ENCODE peak calls at places on chromosomes 16 and 17, in nine cellular contexts. V is adrenal gland; W is AG04450; P is ascending aorta; I is stomach; C is CD4-positive, CD25-positive, alpha-beta regulatory T cell; T is cardiac fibroblast; R is lower lobe of right lung; A is HL-60. Z is an unnamed sample.

GRCh38 chr16:2949705-2950399 is 14.2 kb upstream of the KREMEN2 start:
- DNase-seq in I (no peak), R (no peak), V (no peak), T (no peak), P (no peak), A (no peak), C (no peak), W (no peak), Z (no peak)

GRCh38 chr17:72177738-72178137 is 56.9 kb downstream of the SOX9 start:
- DNase-seq in P (no peak), T (no peak), W (no peak), R (no peak), I (no peak), A (no peak), V (no peak), C (no peak), Z (no peak)

GRCh38 chr16:9437115-9437514 is 345.7 kb downstream of the HAPSTR1 start:
- DNase-seq in V (no peak), C (no peak), I (no peak), P (no peak), T (no peak), W (no peak), A (no peak), R (no peak), Z (no peak)

GRCh38 chr16:12539185-12539929 is 264.3 kb downstream of the CPPED1 start:
- DNase-seq in P (no peak), C (peak; percentile 92), T (peak; percentile 37), W (no peak), V (no peak), I (no peak), R (no peak), A (no peak), Z (peak; percentile 68)

GRCh38 chr17:63702223-63702577 is 2.3 kb upstream of the LIMD2 start:
- DNase-seq in A (peak; percentile 87), R (peak; percentile 59), C (peak; percentile 89), P (no peak), V (no peak), I (peak; percentile 32), T (no peak), W (no peak), Z (no peak)

GRCh38 chr16:84065536-84066132 is 23.0 kb upstream of the SLC38A8 start:
- DNase-seq in R (no peak), C (peak; percentile 46), A (peak; percentile 55), T (peak; percentile 74), P (no peak), W (peak; percentile 18), I (peak; percentile 53), V (peak; percentile 79), Z (no peak)

GRCh38 chr17:54982399-54982798 is 13.8 kb downstream of the STXBP4 start:
- DNase-seq in P (no peak), V (no peak), W (no peak), T (peak; percentile 91), A (no peak), C (no peak), I (no peak), R (no peak), Z (no peak)

GRCh38 chr17:45147102-45147580 is 1.1 kb upstream of the HEXIM1 start:
- DNase-seq in V (no peak), W (no peak), T (peak; percentile 75), P (no peak), R (peak; percentile 67), A (peak; percentile 75), I (peak; percentile 66), C (peak; percentile 85), Z (no peak)

GRCh38 chr16:85475691-85476300 is 137.3 kb upstream of the GSE1 start:
- DNase-seq in R (no peak), V (no peak), P (no peak), T (no peak), C (no peak), W (no peak), I (no peak), A (no peak), Z (no peak)

GRCh38 chr17:49522329-49522890 is 27.3 kb downstream of the NGFR start:
- DNase-seq in W (no peak), T (no peak), C (no peak), I (no peak), R (no peak), P (no peak), V (peak; percentile 13), A (no peak), Z (no peak)

GRCh38 chr16:69381231-69381630 is 4.6 kb downstream of the TERF2 start:
- DNase-seq in V (no peak), C (no peak), I (no peak), R (no peak), W (no peak), A (no peak), P (no peak), T (peak; percentile 36), Z (no peak)

GRCh38 chr16:3282103-3282746 is 1.1 kb upstream of the ZNF263 start:
- DNase-seq in I (no peak), C (no peak), T (no peak), P (no peak), R (no peak), V (no peak), A (peak; percentile 47), W (no peak), Z (no peak)

GRCh38 chr16:50394215-50394802 is 25.5 kb upstream of the BRD7 start:
- DNase-seq in I (no peak), T (no peak), A (no peak), R (no peak), P (no peak), V (no peak), W (no peak), C (no peak), Z (no peak)

DNA sequence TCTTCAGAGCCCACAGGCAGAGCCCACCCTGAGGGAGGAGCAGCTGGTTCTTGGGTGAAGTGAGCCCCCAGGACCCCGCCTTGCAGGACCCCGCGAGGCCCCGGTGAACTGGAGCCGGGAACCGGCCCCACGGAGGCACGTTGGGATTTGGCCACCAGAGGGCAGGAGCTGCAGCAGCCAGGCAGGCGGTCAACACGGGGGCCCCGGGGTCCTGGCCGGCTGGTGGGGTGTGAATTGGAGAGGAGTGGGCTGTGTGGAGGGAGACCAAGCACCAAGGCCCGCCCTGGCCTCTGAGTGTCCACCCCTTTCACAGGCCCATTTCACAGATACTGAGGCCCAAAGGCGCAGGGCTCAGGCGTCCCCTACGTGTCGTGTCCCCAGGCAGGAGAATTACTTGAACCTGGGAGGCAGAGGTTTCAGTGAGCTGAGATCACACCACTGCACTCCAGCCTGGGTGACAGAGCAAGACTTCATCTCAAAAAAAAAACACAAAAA is 2.2 kb downstream of the DPEP1 start:
- DNase-seq in W (no peak), I (peak; percentile 47), P (no peak), T (no peak), R (no peak), C (no peak), A (no peak), V (peak; percentile 44), Z (no peak)
- H3K4me3 ChIP-seq in W (no peak overlapping the region), I (no peak overlapping the region), P (no peak overlapping the region), T (no peak overlapping the region), R (no peak overlapping the region), C (no peak overlapping the region), A (no peak overlapping the region), V (no peak overlapping the region), Z (no peak overlapping the region)

DNA sequence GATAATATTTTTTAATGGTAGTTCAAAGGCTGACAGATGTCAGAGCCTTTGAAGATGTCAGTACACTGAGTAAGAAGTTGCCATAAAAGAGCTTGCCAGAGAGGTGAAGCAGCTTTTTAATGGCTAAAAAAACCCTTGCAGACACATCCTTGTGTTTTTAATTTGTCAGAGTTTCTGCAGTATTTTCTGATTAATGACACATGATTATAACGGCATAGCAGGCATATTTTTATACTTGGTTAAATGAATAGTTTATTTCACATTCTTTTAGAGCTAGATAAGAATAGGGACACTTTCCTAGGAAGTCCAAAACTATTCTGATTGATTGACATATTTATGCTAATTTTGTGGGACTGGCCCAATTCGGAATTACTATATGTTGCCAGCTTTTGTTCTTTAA is 305.7 kb downstream of the CEP112 start:
- DNase-seq in P (no peak), I (no peak), V (no peak), C (no peak), T (no peak), A (no peak), R (no peak), W (no peak), Z (no peak)
- H3K4me3 ChIP-seq in P (no peak overlapping the region), I (no peak overlapping the region), V (no peak overlapping the region), C (no peak overlapping the region), T (no peak overlapping the region), A (no peak overlapping the region), R (no peak overlapping the region), W (no peak overlapping the region), Z (no peak overlapping the region)

GRCh38 chr17:3715296-3715695 is 8.4 kb upstream of the HASPIN start:
- DNase-seq in W (no peak), C (no peak), T (no peak), P (no peak), V (no peak), I (no peak), R (no peak), A (no peak), Z (no peak)

GRCh38 chr17:3704931-3705717 is 9.2 kb upstream of the P2RX5 start:
- DNase-seq in C (no peak), I (no peak), P (no peak), T (no peak), V (no peak), W (no peak), A (no peak), R (no peak), Z (no peak)

GRCh38 chr17:3712811-3713463 is 10.8 kb upstream of the HASPIN start:
- DNase-seq in P (no peak), W (no peak), A (no peak), V (no peak), C (peak; percentile 44), R (no peak), T (no peak), I (no peak), Z (no peak)

GRCh38 chr17:3710951-3711383 is 12.7 kb upstream of the HASPIN start:
- DNase-seq in V (no peak), I (no peak), A (no peak), R (no peak), C (peak; percentile 96), W (no peak), P (no peak), T (peak; percentile 82), Z (peak; percentile 88)
- H3K4me3 ChIP-seq in V (no peak overlapping the region), I (no peak overlapping the region), A (no peak overlapping the region), R (no peak overlapping the region), C (peak overlapping the region; percentile 53), W (no peak overlapping the region), P (no peak overlapping the region), T (no peak overlapping the region), Z (no peak overlapping the region)

DNA sequence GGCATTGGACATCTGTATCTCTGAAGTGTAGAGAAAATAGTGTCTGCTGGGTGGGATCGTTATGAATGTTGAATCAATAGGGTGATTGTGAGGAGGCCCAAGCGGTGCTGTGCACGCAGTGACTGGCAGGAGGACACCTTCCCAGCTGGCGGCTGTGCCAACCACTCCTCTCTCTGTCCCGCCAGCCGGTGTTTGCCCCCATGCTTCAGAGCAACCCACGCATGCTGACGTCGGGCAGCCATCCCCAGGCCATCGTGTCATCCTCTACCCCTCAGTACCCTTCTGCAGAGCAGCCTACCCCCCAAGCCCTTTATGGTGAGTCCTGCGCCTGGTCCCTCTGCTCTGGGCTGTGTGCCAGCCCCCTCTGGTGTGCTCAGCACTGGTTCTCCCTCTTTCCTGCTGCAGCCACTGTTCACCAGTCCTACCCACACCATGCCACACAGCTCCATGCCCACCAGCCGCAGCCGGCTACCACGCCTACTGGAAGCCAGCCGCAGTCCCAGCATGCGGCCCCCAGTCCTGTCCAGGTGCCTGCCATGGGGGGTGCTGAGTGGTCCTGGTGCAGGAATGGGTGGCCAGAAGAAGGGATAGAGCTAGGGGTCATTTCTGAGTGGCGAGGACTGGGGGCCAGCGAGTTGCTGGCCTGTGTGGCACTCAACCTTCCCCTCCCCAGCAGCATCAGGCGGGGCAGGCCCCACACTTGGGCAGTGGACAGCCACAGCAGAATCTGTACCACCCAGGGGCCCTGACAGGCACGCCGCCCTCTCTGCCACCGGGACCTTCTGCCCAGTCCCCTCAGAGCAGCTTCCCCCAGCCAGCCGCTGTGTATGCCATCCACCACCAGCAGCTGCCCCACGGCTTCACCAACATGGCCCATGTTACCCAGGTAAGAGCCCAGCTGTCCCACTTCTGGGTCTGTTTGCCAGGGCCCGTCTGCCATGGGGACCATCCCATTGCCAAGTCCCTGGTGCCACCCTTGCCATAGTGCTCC is 11.0 kb downstream of the TUFM start:
- DNase-seq in W (no peak), I (no peak), P (no peak), R (no peak), T (no peak), V (no peak), A (no peak), C (no peak), Z (no peak)
- H3K4me3 ChIP-seq in W (no peak overlapping the region), I (no peak overlapping the region), P (no peak overlapping the region), R (no peak overlapping the region), T (no peak overlapping the region), V (no peak overlapping the region), A (no peak overlapping the region), C (no peak overlapping the region), Z (no peak overlapping the region)